ENCODE peak calls at places on chromosomes 7 and 10, in five cellular contexts. G is GM12878; S is upper lobe of right lung; C is CD8-positive, alpha-beta T cell; I is HCT116. M is an unnamed sample.
A peak's percentile ranks its signal among the peaks of the same experiment; 100 is the strongest.

GRCh38 chr10:94288361-94289116 is 74.2 kb downstream of the NOC3L start:
- DNase-seq in G (no peak), S (no peak), C (no peak), I (no peak), M (no peak)

GRCh38 chr10:43137701-43137970 is 609 bp upstream of the CSGALNACT2 start:
- DNase-seq in G (no peak), S (peak; percentile 81), C (peak; percentile 46), I (no peak), M (peak; percentile 36)

GRCh38 chr10:127293640-127294039 is 97.2 kb upstream of the INSYN2A start:
- DNase-seq in G (no peak), S (no peak), C (peak; percentile 25), I (no peak), M (no peak)

GRCh38 chr10:117980216-117980615 is 66.5 kb downstream of the RAB11FIP2 start:
- DNase-seq in G (no peak), S (no peak), C (no peak), I (no peak), M (no peak)

GRCh38 chr10:8659982-8660381 is 605.5 kb downstream of the GATA3 start:
- DNase-seq in G (no peak), S (no peak), C (no peak), I (no peak), M (no peak)

GRCh38 chr7:137994091-137994688 is 7.7 kb downstream of the CREB3L2 start:
- DNase-seq in G (no peak), S (no peak), C (no peak), I (no peak), M (no peak)

GRCh38 chr10:693506-693905 is 4.0 kb upstream of the DIP2C start:
- DNase-seq in G (no peak), S (no peak), C (no peak), I (no peak), M (no peak)

GRCh38 chr10:94088926-94089381 is 95.2 kb downstream of the PLCE1 start:
- DNase-seq in G (no peak), S (no peak), C (no peak), I (no peak), M (no peak)

GRCh38 chr10:89633484-89633883 is 11.6 kb downstream of the PANK1 start:
- DNase-seq in G (no peak), S (no peak), C (no peak), I (no peak), M (no peak)

GRCh38 chr10:127524869-127525268 is 24.2 kb upstream of the NPS start:
- DNase-seq in G (no peak), S (no peak), C (no peak), I (peak; percentile 15), M (no peak)

GRCh38 chr7:107404740-107405537 is 64.9 kb upstream of the GPR22 start:
- DNase-seq in G (no peak), S (no peak), C (no peak), I (no peak), M (peak; percentile 24)

GRCh38 chr7:28981282-28981555 is 23.1 kb upstream of the TRIL start:
- DNase-seq in G (no peak), S (no peak), C (no peak), I (no peak), M (no peak)

GRCh38 chr10:133199992-133200611 is 29.9 kb upstream of the UTF1 start:
- DNase-seq in G (no peak), S (no peak), C (no peak), I (no peak), M (no peak)

GRCh38 chr10:117005454-117006055 is 568 bp upstream of the SHTN1 start:
- DNase-seq in G (no peak), S (no peak), C (no peak), I (peak; percentile 54), M (peak; percentile 26)

GRCh38 chr10:114729103-114729659 is 71.1 kb upstream of the ABLIM1 start:
- DNase-seq in G (no peak), S (no peak), C (no peak), I (no peak), M (no peak)

GRCh38 chr7:106252568-106252967 is 32.2 kb downstream of the NAMPT start:
- DNase-seq in G (no peak), S (no peak), C (no peak), I (no peak), M (no peak)

GRCh38 chr7:51606601-51607154 is 290.1 kb upstream of the COBL start:
- DNase-seq in G (no peak), S (no peak), C (no peak), I (peak; percentile 7), M (no peak)

GRCh38 chr10:94439275-94439861 is 37.0 kb downstream of the TBC1D12 start:
- DNase-seq in G (no peak), S (no peak), C (no peak), I (no peak), M (no peak)

GRCh38 chr10:100311307-100311706 is 18.7 kb downstream of the PKD2L1 start:
- DNase-seq in G (no peak), S (no peak), C (no peak), I (no peak), M (no peak)

GRCh38 chr10:87092861-87093460 is 1.7 kb downstream of the GLUD1 start:
- DNase-seq in G (peak; percentile 42), S (no peak), C (peak; percentile 29), I (no peak), M (no peak)

GRCh38 chr7:130292682-130293257 is at the start of gene CPA4:
- DNase-seq in G (no peak), S (no peak), C (no peak), I (peak; percentile 91), M (no peak)

GRCh38 chr10:119989966-119990365 is 97.4 kb downstream of the SEC23IP start:
- DNase-seq in G (no peak), S (no peak), C (no peak), I (no peak), M (no peak)

GRCh38 chr7:22094413-22095304 is 149.0 kb upstream of the CDCA7L start:
- DNase-seq in G (no peak), S (no peak), C (no peak), I (no peak), M (no peak)

GRCh38 chr7:80379034-80379433 is 132.8 kb downstream of the GNAT3 start:
- DNase-seq in G (no peak), S (no peak), C (no peak), I (no peak), M (no peak)

GRCh38 chr10:74822101-74822500 is 4.3 kb upstream of the KAT6B start:
- DNase-seq in G (no peak), S (no peak), C (no peak), I (no peak), M (no peak)
- H3K27ac ChIP-seq in G (no peak overlapping the region), S (peak overlapping the region; percentile 49), C (no peak overlapping the region), I (no peak overlapping the region), M (no peak overlapping the region)

GRCh38 chr7:155996718-155997059 is 184.4 kb upstream of the SHH start:
- DNase-seq in G (no peak), S (no peak), C (no peak), I (no peak), M (no peak)

GRCh38 chr7:155998766-155999630 is 186.7 kb upstream of the SHH start:
- DNase-seq in G (no peak), S (peak; percentile 46), C (no peak), I (no peak), M (no peak)

GRCh38 chr7:155999631-156000489 is 187.6 kb upstream of the SHH start:
- DNase-seq in G (no peak), S (no peak), C (no peak), I (no peak), M (no peak)

GRCh38 chr7:155997431-155998327 is 185.4 kb upstream of the SHH start:
- DNase-seq in G (no peak), S (peak; percentile 48), C (no peak), I (no peak), M (no peak)

GRCh38 chr7:155998328-155998691 is 186.0 kb upstream of the SHH start:
- DNase-seq in G (no peak), S (peak; percentile 55), C (no peak), I (no peak), M (no peak)
- H3K27ac ChIP-seq in G (no peak overlapping the region), S (no peak overlapping the region), C (no peak overlapping the region), I (no peak overlapping the region), M (no peak overlapping the region)

GRCh38 chr10:52332815-52333214 is 18.7 kb downstream of the DKK1 start:
- DNase-seq in G (no peak), S (no peak), C (no peak), I (no peak), M (no peak)
- H3K27ac ChIP-seq in G (no peak overlapping the region), S (no peak overlapping the region), C (no peak overlapping the region), I (no peak overlapping the region), M (no peak overlapping the region)

GRCh38 chr10:6455592-6455991 is 124.5 kb downstream of the PRKCQ start:
- DNase-seq in G (no peak), S (no peak), C (no peak), I (no peak), M (no peak)

GRCh38 chr10:6460861-6461409 is 119.1 kb downstream of the PRKCQ start:
- DNase-seq in G (no peak), S (no peak), C (no peak), I (no peak), M (no peak)

GRCh38 chr10:6456067-6456466 is 124.0 kb downstream of the PRKCQ start:
- DNase-seq in G (no peak), S (no peak), C (no peak), I (no peak), M (no peak)

GRCh38 chr10:6458814-6459213 is 121.3 kb downstream of the PRKCQ start:
- DNase-seq in G (no peak), S (no peak), C (no peak), I (no peak), M (no peak)

GRCh38 chr10:6457376-6457775 is 122.7 kb downstream of the PRKCQ start:
- DNase-seq in G (no peak), S (no peak), C (no peak), I (no peak), M (no peak)
- H3K27ac ChIP-seq in G (no peak overlapping the region), S (no peak overlapping the region), C (no peak overlapping the region), I (no peak overlapping the region), M (no peak overlapping the region)

GRCh38 chr7:151982806-151983205 is 26.6 kb downstream of the GALNTL5 start:
- DNase-seq in G (no peak), S (no peak), C (no peak), I (no peak), M (no peak)

GRCh38 chr7:151981223-151981622 is 25.0 kb downstream of the GALNTL5 start:
- DNase-seq in G (no peak), S (no peak), C (no peak), I (no peak), M (no peak)

GRCh38 chr7:151984612-151985011 is 28.4 kb downstream of the GALNTL5 start:
- DNase-seq in G (no peak), S (no peak), C (no peak), I (no peak), M (no peak)

GRCh38 chr7:151978616-151979015 is 22.4 kb downstream of the GALNTL5 start:
- DNase-seq in G (no peak), S (no peak), C (no peak), I (no peak), M (no peak)
- H3K27ac ChIP-seq in G (no peak overlapping the region), S (no peak overlapping the region), C (no peak overlapping the region), I (no peak overlapping the region), M (no peak overlapping the region)

M was measured in neuronal stem cell.